ENCODE peak calls at places on chromosomes 13 and 19, in five cellular contexts. F is K562, D is SK-N-SH, S is H1, I is HCT116. Q is an unnamed sample. For H3K79me2, the result is how much of the 10 kb centered on the place peaks cover.

GRCh38 chr19:45769821-45770191 is 754 bp upstream of the SIX5 start:
- DNase-seq in F (peak), D (no peak), S (peak), I (no peak), Q (no peak)

GRCh38 chr13:77384999-77385398 is 58.1 kb upstream of the MYCBP2 start:
- DNase-seq in F (no peak), D (no peak), S (no peak), I (no peak), Q (no peak)

GRCh38 chr13:91946498-91947070 is 548.2 kb downstream of the GPC5 start:
- DNase-seq in F (peak), D (peak), S (no peak), I (no peak), Q (peak)

GRCh38 chr13:65744761-65745160 is 1485.4 kb downstream of the PCDH9 start:
- DNase-seq in F (no peak), D (no peak), S (no peak), I (no peak), Q (no peak)

GRCh38 chr19:1252818-1253513 is 4.6 kb downstream of the MIDN start:
- DNase-seq in F (peak), D (peak), S (no peak), I (no peak), Q (peak)

GRCh38 chr19:16589917-16590316 is 17.7 kb upstream of the SLC35E1 start:
- DNase-seq in F (no peak), D (peak), S (no peak), I (no peak), Q (no peak)

GRCh38 chr13:111275995-111276618 is 44.3 kb upstream of the TEX29 start:
- DNase-seq in F (no peak), D (no peak), S (no peak), I (no peak), Q (no peak)

GRCh38 chr13:106597190-106597589 is 29.3 kb upstream of the ARGLU1 start:
- DNase-seq in F (no peak), D (no peak), S (no peak), I (no peak), Q (no peak)

GRCh38 chr19:47107201-47107952 is 6.2 kb downstream of the ZC3H4 start:
- DNase-seq in F (peak), D (no peak), S (no peak), I (no peak), Q (peak)

GRCh38 chr19:12668937-12669271 is 2.3 kb downstream of the WDR83 start:
- DNase-seq in F (peak), D (peak), S (peak), I (no peak), Q (no peak)

GRCh38 chr13:79290595-79291244 is 115.3 kb downstream of the RBM26 start:
- DNase-seq in F (peak), D (no peak), S (no peak), I (no peak), Q (no peak)

GRCh38 chr19:44776402-44777096 is 1.1 kb upstream of the CBLC start:
- DNase-seq in F (no peak), D (no peak), S (no peak), I (peak), Q (no peak)

GRCh38 chr19:16315825-16316505 is 8.7 kb upstream of the KLF2 start:
- DNase-seq in F (peak), D (no peak), S (no peak), I (no peak), Q (no peak)

GRCh38 chr19:32061304-32061703 is 284.1 kb upstream of the ZNF507 start:
- DNase-seq in F (no peak), D (no peak), S (no peak), I (no peak), Q (no peak)

GRCh38 chr13:61695147-61695546 is 279.5 kb upstream of the PCDH20 start:
- DNase-seq in F (no peak), D (no peak), S (no peak), I (peak), Q (no peak)

GRCh38 chr19:43780706-43781525 is at the start of gene KCNN4:
- DNase-seq in F (peak), D (no peak), S (no peak), I (peak), Q (no peak)

GRCh38 chr13:62997038-62997619 is 1581.5 kb upstream of the PCDH20 start:
- DNase-seq in F (no peak), D (no peak), S (no peak), I (no peak), Q (no peak)

GRCh38 chr19:12156254-12157058 is at the start of gene ZNF625:
- DNase-seq in F (no peak), D (peak), S (peak), I (no peak), Q (peak)

GRCh38 chr19:46919324-46919723 is 58.5 kb downstream of the ARHGAP35 start:
- DNase-seq in F (no peak), D (no peak), S (no peak), I (no peak), Q (no peak)

GRCh38 chr13:79810671-79811070 is 329.7 kb downstream of the NDFIP2 start:
- DNase-seq in F (no peak), D (no peak), S (no peak), I (no peak), Q (peak)

GRCh38 chr19:15403151-15403531 is 15.6 kb downstream of the AKAP8L start:
- DNase-seq in F (no peak), D (no peak), S (no peak), I (no peak), Q (no peak)

GRCh38 chr19:3098515-3099346 is 4.6 kb downstream of the GNA11 start:
- DNase-seq in F (no peak), D (no peak), S (peak), I (no peak), Q (peak)

GRCh38 chr13:110498327-110498726 is 63.2 kb downstream of the RAB20 start:
- DNase-seq in F (no peak), D (no peak), S (no peak), I (no peak), Q (no peak)

GRCh38 chr19:29887498-29887897 is 54.5 kb upstream of the URI1 start:
- DNase-seq in F (peak), D (peak), S (no peak), I (no peak), Q (peak)

GRCh38 chr19:11304936-11305335 is 9.0 kb downstream of the TSPAN16 start:
- DNase-seq in F (no peak), D (no peak), S (no peak), I (no peak), Q (no peak)

GRCh38 chr13:40798380-40798779 is 9.0 kb downstream of the SLC25A15 start:
- DNase-seq in F (no peak), D (no peak), S (no peak), I (no peak), Q (no peak)

GRCh38 chr13:77033717-77034302 is 6.9 kb upstream of the FBXL3 start:
- DNase-seq in F (no peak), D (no peak), S (no peak), I (no peak), Q (no peak)

GRCh38 chr19:9565900-9566705 is 18.2 kb downstream of the ZNF121 start:
- DNase-seq in F (no peak), D (no peak), S (no peak), I (no peak), Q (no peak)

GRCh38 chr13:26022538-26023292 is 29.1 kb downstream of the SHISA2 start:
- DNase-seq in F (no peak), D (peak), S (peak), I (no peak), Q (no peak)

GRCh38 chr13:55483626-55484158 is 1657.0 kb upstream of the PRR20A start:
- DNase-seq in F (no peak), D (no peak), S (no peak), I (no peak), Q (no peak)

GRCh38 chr19:34963531-34964406 is at the start of gene ZNF792:
- DNase-seq in F (peak), D (peak), S (peak), I (peak), Q (peak)

GRCh38 chr13:23988546-23989122 is 91.3 kb upstream of the C1QTNF9B start:
- DNase-seq in F (no peak), D (no peak), S (no peak), I (no peak), Q (no peak)

GRCh38 chr19:49875801-49876421 is 1.2 kb downstream of the AKT1S1 start:
- DNase-seq in F (peak), D (peak), S (peak), I (no peak), Q (peak)

DNA sequence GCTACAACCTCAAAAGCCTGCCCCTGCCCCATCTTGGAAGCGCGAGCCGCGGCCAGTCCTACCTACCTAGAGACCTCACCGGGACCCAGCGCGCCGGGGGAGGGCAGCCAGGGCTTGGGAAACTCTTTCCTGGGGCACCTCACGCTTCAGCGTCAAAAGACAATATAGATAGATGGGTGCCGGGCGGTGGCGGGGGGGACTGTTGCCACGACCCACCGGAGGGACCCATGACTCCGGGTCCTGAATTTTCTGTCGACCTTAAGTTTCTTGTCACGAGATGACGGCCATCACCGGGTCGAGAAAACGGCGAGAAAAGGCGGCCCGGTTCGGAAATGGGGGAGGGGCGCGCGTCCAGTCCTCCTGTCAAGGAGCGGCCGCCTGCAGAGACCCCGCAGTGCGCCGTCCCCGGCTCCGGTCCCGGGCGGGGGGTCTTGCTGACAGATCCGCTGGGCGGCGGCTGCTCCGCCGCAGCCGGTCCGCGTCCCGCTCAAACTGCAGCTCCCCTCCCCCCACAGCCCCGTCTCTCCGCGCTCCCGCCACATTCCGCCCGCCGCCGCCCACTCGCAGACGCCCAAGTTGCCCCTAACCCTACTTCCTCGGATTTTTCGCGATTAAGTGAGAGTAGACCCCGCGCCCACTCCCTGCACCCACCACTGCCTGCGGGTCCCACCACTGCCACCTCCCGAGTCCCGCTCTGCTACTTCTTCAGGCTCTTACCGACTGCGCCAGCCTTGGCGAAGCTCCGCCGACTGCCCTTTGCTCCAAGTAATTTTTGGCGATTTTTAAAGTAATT is 66.1 kb downstream of the KCNRG start:
- DNase-seq in F (peak), D (peak), S (peak), I (no peak), Q (peak)
- H3K79me2 ChIP-seq in F (half or more), D (half or more), S (under half), I (half or more), Q (half or more)

GRCh38 chr19:6217752-6218403 is 61.9 kb downstream of the MLLT1 start:
- DNase-seq in F (no peak), D (no peak), S (no peak), I (no peak), Q (no peak)

GRCh38 chr19:6219592-6220290 is 60.0 kb downstream of the MLLT1 start:
- DNase-seq in F (no peak), D (no peak), S (no peak), I (no peak), Q (peak)

GRCh38 chr19:6219147-6219525 is 60.6 kb downstream of the MLLT1 start:
- DNase-seq in F (no peak), D (no peak), S (no peak), I (no peak), Q (peak)

GRCh38 chr19:6216996-6217751 is 62.6 kb downstream of the MLLT1 start:
- DNase-seq in F (peak), D (peak), S (no peak), I (no peak), Q (no peak)

DNA sequence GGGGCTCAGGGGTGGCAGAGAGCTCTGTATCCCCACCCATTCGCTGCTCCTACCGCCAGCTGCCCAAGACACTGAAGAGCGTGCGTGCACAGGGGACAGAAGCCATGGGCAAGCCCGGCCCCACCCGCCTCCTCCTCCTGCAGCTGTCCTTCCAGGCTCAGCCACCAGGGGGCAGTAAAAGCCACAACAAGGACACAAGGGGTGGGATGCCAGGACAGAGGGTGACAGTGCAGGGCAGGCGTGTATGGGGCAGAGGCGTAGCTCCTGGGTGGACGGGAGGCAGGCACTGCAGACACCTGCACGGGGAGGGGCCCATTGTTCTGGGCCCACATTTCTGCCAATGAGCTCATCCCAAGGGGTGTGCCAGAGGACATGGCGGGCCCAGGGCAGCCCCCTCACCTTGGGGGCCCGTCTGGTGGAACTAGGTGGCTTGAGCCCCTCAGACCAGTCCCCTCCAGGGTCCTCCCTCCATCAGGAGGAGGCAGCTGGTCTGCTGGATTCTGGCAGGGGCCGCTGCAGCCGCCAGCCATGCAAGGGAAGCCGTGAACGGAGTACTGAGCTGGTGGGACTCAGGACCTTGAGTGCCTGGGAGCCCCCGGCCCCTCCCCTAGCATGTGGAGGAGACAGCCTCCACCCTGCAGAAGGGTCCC is 61.2 kb downstream of the MLLT1 start:
- DNase-seq in F (peak), D (peak), S (peak), I (peak), Q (peak)
- TF ChIP-seq POLR2AphosphoS5 in F (no peak), D (no peak), S (peak), I (no peak), Q (no peak)

DNA sequence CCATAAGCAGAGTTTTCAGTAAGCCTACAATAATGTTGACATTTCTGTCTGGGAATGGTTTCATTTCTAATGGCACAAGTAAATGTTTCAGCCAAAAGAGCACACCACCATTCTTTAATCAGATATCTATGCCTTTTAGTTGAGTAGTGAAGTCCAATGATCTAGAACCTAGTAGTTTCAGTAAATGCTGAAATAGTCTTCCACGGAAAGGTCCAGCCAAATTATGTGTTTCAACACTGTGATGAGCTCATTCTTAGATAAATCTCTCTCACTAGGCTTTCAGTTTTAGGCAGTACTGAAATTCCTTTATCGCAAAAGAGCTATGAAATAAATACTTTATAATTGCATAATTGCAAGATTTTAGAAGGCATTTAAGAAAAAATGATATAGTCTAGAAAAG is 816.8 kb upstream of the PCDH9 start:
- DNase-seq in F (no peak), D (no peak), S (no peak), I (no peak), Q (no peak)
- H2AFZ ChIP-seq in F (no peak), D (no peak), S (no peak), I (no peak), Q (no peak)

DNA sequence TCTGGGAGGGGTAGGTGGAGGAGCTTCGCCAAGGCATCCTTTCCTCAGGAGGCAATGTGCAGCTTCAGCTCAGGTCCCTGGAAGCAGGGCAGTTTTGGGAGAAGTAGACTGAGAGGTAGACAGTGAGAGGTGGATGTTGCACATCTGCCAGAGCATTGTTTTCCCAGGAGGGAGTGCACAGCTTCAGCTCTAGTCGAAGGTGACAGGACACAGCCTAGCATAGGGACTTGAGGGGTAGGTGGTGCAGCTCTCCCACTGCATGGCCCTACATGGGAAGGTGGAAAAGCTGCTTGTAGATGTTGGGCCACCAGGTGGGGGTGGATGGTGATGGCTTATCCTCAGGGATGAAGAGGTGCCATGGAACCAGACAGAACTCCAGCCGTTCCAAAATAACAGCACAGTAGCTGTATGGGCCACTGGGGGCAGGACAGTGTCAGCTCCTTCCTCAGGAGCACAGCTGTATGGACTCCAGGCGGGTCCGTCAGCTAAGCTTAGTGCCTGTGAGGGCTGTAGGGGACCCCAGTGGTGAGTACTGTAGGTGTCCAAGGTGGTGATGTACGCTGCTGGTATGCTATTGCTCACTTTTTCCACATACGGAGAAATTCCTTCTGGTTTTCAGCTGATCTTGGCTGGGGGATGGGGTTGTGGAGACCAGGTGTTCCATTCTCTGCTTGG is 17.4 kb upstream of the ZNF543 start:
- DNase-seq in F (no peak), D (no peak), S (no peak), I (no peak), Q (no peak)
- H3K79me2 ChIP-seq in F (under half), D (half or more), S (under half), I (half or more), Q (under half)

DNA sequence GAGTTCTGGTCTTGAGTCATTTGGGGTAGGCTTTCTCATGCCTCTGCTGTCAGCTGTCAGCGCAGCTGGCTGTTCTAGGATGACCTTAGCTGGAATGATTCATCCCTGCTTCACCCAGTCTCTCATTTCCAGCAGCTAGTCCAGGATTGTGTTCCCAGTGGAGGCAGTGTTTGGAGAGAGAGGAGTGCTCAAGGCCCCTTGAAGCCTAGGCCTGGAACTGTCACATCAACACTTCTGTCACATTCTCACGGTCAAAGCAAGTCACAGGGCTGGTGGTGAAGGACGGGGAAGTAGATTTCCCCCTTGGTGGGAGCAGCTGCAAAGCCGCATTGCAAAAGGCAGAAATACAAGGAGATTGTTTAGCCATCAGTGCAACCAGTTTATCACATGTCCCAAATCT is 15.2 kb downstream of the TPT1 start:
- DNase-seq in F (no peak), D (no peak), S (no peak), I (no peak), Q (peak)
- TF ChIP-seq POLR2AphosphoS5 in F (no peak), D (peak), S (no peak), I (no peak), Q (peak)

Q was measured in endothelial cell of umbilical vein.